ENCODE peak calls at places on chromosomes 6 and 20, in nine cellular contexts. G is OCI-LY7, Z is PC-9, C is HCT116, P is hepatocyte, T is Karpas-422, U is PC-3, N is SK-N-SH, J is GM23338. F is an unnamed sample. For H3K9me2, the result is how much of the 10 kb centered on the place peaks cover.

GRCh38 chr6:125285936-125286335 is 15.8 kb downstream of the HDDC2 start:
- DNase-seq in J (no peak), G (no peak), N (no peak), T (no peak), P (no peak), U (no peak), Z (no peak), C (no peak), F (peak)

GRCh38 chr6:43963877-43964658 is 163.2 kb downstream of the MRPL14 start:
- DNase-seq in Z (no peak), P (no peak), U (no peak), C (no peak), J (no peak), G (no peak), T (no peak), N (no peak), F (no peak)

GRCh38 chr20:52484438-52484837 is 292.9 kb upstream of the ZFP64 start:
- DNase-seq in J (no peak), C (no peak), U (no peak), Z (peak), P (no peak), T (no peak), G (no peak), N (no peak), F (peak)

GRCh38 chr6:116410945-116411623 is 40.3 kb downstream of the DSE start:
- DNase-seq in U (peak), N (no peak), G (no peak), J (no peak), P (peak), Z (no peak), T (no peak), C (no peak), F (peak)

GRCh38 chr6:39273394-39273793 is 40.8 kb downstream of the KCNK17 start:
- DNase-seq in P (no peak), C (no peak), T (no peak), N (no peak), G (no peak), Z (peak), U (no peak), J (peak), F (no peak)

GRCh38 chr6:132464538-132465256 is 48.2 kb downstream of the STX7 start:
- DNase-seq in Z (peak), U (peak), P (peak), T (no peak), N (no peak), J (no peak), G (no peak), C (no peak), F (peak)

GRCh38 chr6:100463685-100464161 is 998 bp downstream of the SIM1 start:
- DNase-seq in N (no peak), G (no peak), U (no peak), Z (no peak), P (no peak), J (peak), T (no peak), C (no peak), F (no peak)

GRCh38 chr6:111417946-111418345 is 65.1 kb downstream of the REV3L start:
- DNase-seq in T (no peak), Z (no peak), C (no peak), J (no peak), G (no peak), U (peak), N (no peak), P (no peak), F (peak)

GRCh38 chr6:155142163-155142901 is 121.5 kb upstream of the CLDN20 start:
- DNase-seq in U (no peak), Z (no peak), C (no peak), J (no peak), T (no peak), P (no peak), N (no peak), G (no peak), F (peak)

GRCh38 chr6:139364302-139364981 is 10.0 kb downstream of the CITED2 start:
- DNase-seq in T (peak), Z (peak), C (no peak), U (peak), P (peak), J (peak), G (peak), N (peak), F (peak)

GRCh38 chr20:62487564-62488086 is 11.8 kb upstream of the GATA5 start:
- DNase-seq in C (no peak), P (peak), U (no peak), N (peak), T (no peak), G (no peak), J (no peak), Z (no peak), F (no peak)

GRCh38 chr20:9515761-9516657 is 1.6 kb downstream of the LAMP5 start:
- DNase-seq in J (peak), T (no peak), N (peak), Z (no peak), C (peak), U (peak), P (no peak), G (no peak), F (no peak)

GRCh38 chr6:82511546-82511945 is 147.9 kb downstream of the TPBG start:
- DNase-seq in J (no peak), Z (no peak), U (peak), G (no peak), C (no peak), T (no peak), P (no peak), N (no peak), F (no peak)

GRCh38 chr6:1442929-1443328 is 53.6 kb downstream of the FOXF2 start:
- DNase-seq in J (no peak), Z (no peak), T (no peak), U (no peak), P (no peak), C (no peak), G (no peak), N (no peak), F (no peak)

GRCh38 chr20:12798286-12798685 is 210.5 kb upstream of the SPTLC3 start:
- DNase-seq in N (no peak), J (peak), Z (no peak), C (no peak), G (no peak), T (no peak), P (no peak), U (no peak), F (no peak)

GRCh38 chr6:95545226-95545625 is 32.1 kb upstream of the MANEA start:
- DNase-seq in N (no peak), Z (no peak), P (no peak), T (no peak), U (no peak), C (no peak), G (no peak), J (no peak), F (no peak)

GRCh38 chr20:272718-273117 is 15.2 kb downstream of the DEFB132 start:
- DNase-seq in G (no peak), N (no peak), J (no peak), Z (no peak), T (no peak), P (no peak), C (no peak), U (no peak), F (no peak)

GRCh38 chr20:37901667-37902503 is 1.0 kb upstream of the VSTM2L start:
- DNase-seq in P (peak), U (peak), J (peak), N (peak), G (peak), T (peak), Z (no peak), C (peak), F (peak)

GRCh38 chr20:44961024-44961866 is 1.0 kb upstream of the TOMM34 start:
- DNase-seq in P (no peak), T (no peak), Z (no peak), N (no peak), C (no peak), U (peak), J (peak), G (no peak), F (no peak)

GRCh38 chr6:158819977-158820632 is 937 bp upstream of the EZR start:
- DNase-seq in G (no peak), N (no peak), T (no peak), Z (peak), P (peak), C (no peak), U (no peak), J (no peak), F (peak)

GRCh38 chr20:45238139-45238538 is 16.2 kb downstream of the SLPI start:
- DNase-seq in N (no peak), C (no peak), P (no peak), G (no peak), J (no peak), Z (no peak), U (no peak), T (no peak), F (no peak)

GRCh38 chr6:14455942-14456648 is 338.5 kb downstream of the CD83 start:
- DNase-seq in T (no peak), J (no peak), C (no peak), U (no peak), P (no peak), Z (no peak), G (no peak), N (no peak), F (no peak)

GRCh38 chr6:42963855-42964605 is 3.5 kb downstream of the GNMT start:
- DNase-seq in J (peak), U (peak), Z (no peak), C (no peak), P (peak), G (peak), T (peak), N (peak), F (peak)

GRCh38 chr6:22593895-22594294 is 24.5 kb downstream of the HDGFL1 start:
- DNase-seq in C (no peak), T (no peak), G (no peak), P (no peak), J (no peak), Z (no peak), U (no peak), N (no peak), F (no peak)
- H3K9me2 ChIP-seq in C (under half), T (under half), G (under half), P (under half), J (under half), Z (under half), U (under half), N (under half), F (under half)

GRCh38 chr20:47727170-47727880 is 58.0 kb downstream of the SULF2 start:
- DNase-seq in N (no peak), G (peak), P (no peak), C (no peak), T (peak), Z (no peak), J (no peak), U (no peak), F (no peak)
- H3K27ac ChIP-seq in N (no peak), G (peak), P (no peak), C (no peak), T (peak), Z (peak), J (no peak), U (no peak), F (no peak)

GRCh38 chr6:67244037-67244436 is 1391.0 kb upstream of the ADGRB3 start:
- DNase-seq in C (no peak), N (no peak), Z (no peak), G (no peak), U (no peak), T (no peak), P (no peak), J (no peak), F (no peak)
- H3K9me2 ChIP-seq in C (under half), N (under half), Z (under half), G (under half), U (under half), T (under half), P (under half), J (under half), F (under half)

DNA sequence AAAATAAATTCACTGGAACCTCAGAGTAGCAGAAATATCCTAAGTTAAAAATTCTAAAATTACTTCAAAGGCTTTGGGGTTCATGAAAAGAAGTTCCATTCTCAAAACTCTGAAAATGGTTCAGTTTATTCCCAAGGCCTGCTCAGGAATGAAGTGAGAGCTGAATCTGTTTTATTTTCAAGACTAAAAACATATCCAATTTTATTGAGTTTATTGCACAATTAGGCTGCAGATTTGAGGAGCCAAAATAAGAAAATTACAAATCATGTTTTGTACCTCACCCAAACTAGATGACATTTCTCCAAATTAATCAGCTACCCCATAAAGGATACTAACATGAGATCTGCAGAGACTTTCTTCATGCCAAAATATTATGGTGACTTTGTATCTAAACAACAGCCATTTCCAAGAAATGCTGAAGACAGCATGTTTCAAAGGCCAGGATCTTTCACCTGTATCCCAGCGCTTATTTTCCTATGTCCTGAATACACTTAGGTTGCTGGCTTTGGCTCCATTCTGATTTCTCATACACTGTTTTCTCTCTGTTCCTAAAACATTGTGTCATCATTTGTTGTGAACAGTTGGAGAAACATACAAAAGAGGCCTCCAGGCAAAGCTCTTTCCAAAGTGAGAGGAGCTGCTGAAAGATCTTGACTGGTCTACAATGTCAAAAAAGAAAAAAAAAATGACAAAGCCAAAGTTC is 85.7 kb upstream of the F13A1 start:
- DNase-seq in J (no peak), G (no peak), C (no peak), U (no peak), P (no peak), N (no peak), T (peak), Z (no peak), F (no peak)
- H3K27ac ChIP-seq in J (no peak), G (peak), C (no peak), U (no peak), P (no peak), N (no peak), T (peak), Z (no peak), F (no peak)

GRCh38 chr6:35166160-35166919 is 25.2 kb upstream of the TCP11 start:
- DNase-seq in P (no peak), N (no peak), C (no peak), U (no peak), T (no peak), J (no peak), G (no peak), Z (peak), F (no peak)
- H3K9me2 ChIP-seq in P (under half), N (under half), C (under half), U (under half), T (under half), J (under half), G (under half), Z (under half), F (under half)

DNA sequence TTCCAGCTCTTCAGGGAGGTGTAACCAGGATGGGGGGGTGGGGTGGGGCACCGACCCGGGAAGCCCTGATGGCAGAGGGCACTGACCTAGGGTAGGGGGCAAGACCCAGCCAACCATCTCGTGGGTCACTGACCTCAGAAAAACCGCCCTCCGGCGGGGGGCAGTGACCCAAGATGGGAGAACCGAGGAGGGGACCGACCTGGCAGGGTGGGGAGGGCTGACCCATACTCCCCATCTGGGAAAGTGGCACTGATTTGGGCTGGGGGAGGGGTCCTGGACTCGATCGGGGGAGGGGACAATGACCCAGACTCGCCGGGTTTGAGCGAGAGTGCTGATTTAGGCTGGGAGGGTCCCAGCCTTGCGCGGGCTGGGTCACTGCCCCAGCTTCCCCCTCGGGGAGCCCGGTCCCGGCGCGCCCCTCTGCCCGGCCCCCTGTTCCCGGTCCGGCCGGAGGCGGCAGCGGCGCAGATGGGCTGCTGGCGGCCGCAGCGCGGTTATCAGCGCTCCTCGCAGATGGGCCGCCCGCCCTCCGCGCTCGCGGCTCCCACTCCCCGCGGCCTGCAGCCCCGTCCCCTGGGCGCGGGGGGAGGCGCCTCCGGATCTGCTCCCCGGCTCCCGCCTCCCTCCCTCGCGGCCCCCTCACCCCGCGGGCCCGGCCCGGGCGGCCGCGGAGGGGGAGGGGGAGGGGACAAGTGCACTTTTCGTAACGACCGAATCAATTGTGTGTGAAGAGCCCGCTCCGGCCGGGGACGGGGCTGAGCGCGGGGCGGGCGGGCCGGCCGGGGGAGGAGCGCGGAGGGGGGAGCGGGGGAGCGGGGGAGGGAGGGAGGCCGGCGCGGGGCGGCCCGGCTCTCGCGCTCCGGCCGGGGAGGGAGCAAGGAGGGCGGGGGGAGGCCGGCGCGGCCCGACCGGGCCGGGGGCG is 2.2 kb downstream of the NOL4L start:
- DNase-seq in G (peak), C (no peak), N (peak), P (peak), U (no peak), Z (no peak), J (peak), T (no peak), F (peak)
- H3K27ac ChIP-seq in G (no peak), C (peak), N (no peak), P (peak), U (no peak), Z (no peak), J (no peak), T (no peak), F (no peak)

GRCh38 chr6:161696828-161697227 is 423.0 kb upstream of the AGPAT4 start:
- DNase-seq in T (no peak), U (no peak), C (no peak), N (no peak), Z (no peak), P (no peak), J (no peak), G (no peak), F (no peak)

DNA sequence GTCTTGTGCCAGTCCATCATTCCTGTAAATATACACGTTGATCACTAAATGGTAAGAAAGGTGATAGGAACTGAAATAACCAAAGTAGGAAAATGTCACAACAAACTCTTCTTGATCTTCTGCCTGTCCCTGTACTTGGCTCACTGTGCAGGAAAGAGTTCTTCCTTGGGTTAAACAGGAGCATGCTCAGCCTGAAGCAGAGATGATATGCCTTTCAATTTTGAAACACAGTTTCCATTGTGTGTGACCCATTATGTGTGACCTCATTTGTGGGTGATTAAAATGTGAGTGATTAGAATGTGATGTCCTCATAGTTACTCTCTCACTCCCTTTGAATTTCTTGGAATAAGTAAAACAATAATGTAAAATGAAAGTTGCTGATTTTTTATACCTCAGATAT is 427.2 kb upstream of the AGPAT4 start:
- DNase-seq in C (no peak), T (no peak), N (no peak), J (no peak), Z (no peak), P (no peak), G (no peak), U (no peak), F (no peak)
- H3K9me2 ChIP-seq in C (under half), T (under half), N (under half), J (under half), Z (under half), P (under half), G (under half), U (under half), F (under half)

F was measured in GM23248.